ENCODE peak calls at places on chromosomes 11 and 22, in six cellular contexts. T is mesendoderm, Q is mesenchymal stem cell, J is neuronal stem cell, C is H1, X is H9. K is an unnamed sample.

GRCh38 chr11:8794126-8794525 is 111.5 kb downstream of the RPL27A start:
- DNase-seq in T (no peak), Q (no peak), J (no peak), C (no peak), X (no peak), K (no peak)

GRCh38 chr22:24986816-24987215 is 34.3 kb downstream of the KIAA1671 start:
- DNase-seq in T (no peak), Q (no peak), J (no peak), C (no peak), X (no peak), K (no peak)

GRCh38 chr11:72643547-72643946 is 30.7 kb downstream of the PDE2A start:
- DNase-seq in T (no peak), Q (peak; percentile 14), J (no peak), C (no peak), X (no peak), K (no peak)

GRCh38 chr11:34647131-34647530 is 26.2 kb downstream of the EHF start:
- DNase-seq in T (no peak), Q (peak; percentile 32), J (no peak), C (no peak), X (no peak), K (peak; percentile 34)

GRCh38 chr22:45105281-45105700 is 58.4 kb upstream of the NUP50 start:
- DNase-seq in T (no peak), Q (peak; percentile 99), J (no peak), C (no peak), X (no peak), K (peak; percentile 97)

GRCh38 chr22:41915035-41915782 is at the start of gene SHISA8:
- DNase-seq in T (peak; percentile 49), Q (peak; percentile 54), J (no peak), C (no peak), X (no peak), K (peak; percentile 7)

GRCh38 chr11:130691581-130691980 is 224.7 kb downstream of the SNX19 start:
- DNase-seq in T (no peak), Q (no peak), J (no peak), C (no peak), X (no peak), K (no peak)

GRCh38 chr22:29121124-29121523 is 48.3 kb downstream of the KREMEN1 start:
- DNase-seq in T (no peak), Q (no peak), J (no peak), C (no peak), X (no peak), K (no peak)

GRCh38 chr22:27719535-27720227 is 81.9 kb downstream of the MN1 start:
- DNase-seq in T (peak; percentile 78), Q (peak; percentile 29), J (no peak), C (no peak), X (peak; percentile 72), K (peak; percentile 16)

GRCh38 chr22:36587289-36588154 is 58.6 kb upstream of the EIF3D start:
- DNase-seq in T (no peak), Q (no peak), J (no peak), C (no peak), X (no peak), K (peak; percentile 67)

GRCh38 chr22:44585559-44586121 is 87.6 kb upstream of the RTL6 start:
- DNase-seq in T (no peak), Q (no peak), J (no peak), C (no peak), X (no peak), K (no peak)

GRCh38 chr11:47616726-47617416 is 22.7 kb upstream of the C1QTNF4 start:
- DNase-seq in T (peak; percentile 75), Q (peak; percentile 85), J (no peak), C (no peak), X (peak; percentile 45), K (peak; percentile 85)

GRCh38 chr11:66012946-66013761 is 1.3 kb downstream of the CST6 start:
- DNase-seq in T (no peak), Q (no peak), J (no peak), C (no peak), X (no peak), K (no peak)

GRCh38 chr11:2769779-2770555 is 70.2 kb upstream of the KCNQ1OT1 start:
- DNase-seq in T (no peak), Q (no peak), J (no peak), C (no peak), X (no peak), K (no peak)

GRCh38 chr22:23180893-23181762 is 819 bp downstream of the BCR start:
- DNase-seq in T (peak; percentile 55), Q (no peak), J (no peak), C (no peak), X (no peak), K (no peak)

GRCh38 chr22:23180301-23180892 is at the start of gene BCR:
- DNase-seq in T (peak; percentile 70), Q (peak; percentile 66), J (no peak), C (no peak), X (no peak), K (peak; percentile 65)

GRCh38 chr22:23181763-23182288 is 1.5 kb downstream of the BCR start:
- DNase-seq in T (peak; percentile 28), Q (no peak), J (no peak), C (no peak), X (no peak), K (no peak)

GRCh38 chr22:23178512-23179254 is 1.6 kb upstream of the BCR start:
- DNase-seq in T (peak; percentile 70), Q (peak; percentile 58), J (no peak), C (peak; percentile 39), X (peak; percentile 79), K (peak; percentile 38)

DNA sequence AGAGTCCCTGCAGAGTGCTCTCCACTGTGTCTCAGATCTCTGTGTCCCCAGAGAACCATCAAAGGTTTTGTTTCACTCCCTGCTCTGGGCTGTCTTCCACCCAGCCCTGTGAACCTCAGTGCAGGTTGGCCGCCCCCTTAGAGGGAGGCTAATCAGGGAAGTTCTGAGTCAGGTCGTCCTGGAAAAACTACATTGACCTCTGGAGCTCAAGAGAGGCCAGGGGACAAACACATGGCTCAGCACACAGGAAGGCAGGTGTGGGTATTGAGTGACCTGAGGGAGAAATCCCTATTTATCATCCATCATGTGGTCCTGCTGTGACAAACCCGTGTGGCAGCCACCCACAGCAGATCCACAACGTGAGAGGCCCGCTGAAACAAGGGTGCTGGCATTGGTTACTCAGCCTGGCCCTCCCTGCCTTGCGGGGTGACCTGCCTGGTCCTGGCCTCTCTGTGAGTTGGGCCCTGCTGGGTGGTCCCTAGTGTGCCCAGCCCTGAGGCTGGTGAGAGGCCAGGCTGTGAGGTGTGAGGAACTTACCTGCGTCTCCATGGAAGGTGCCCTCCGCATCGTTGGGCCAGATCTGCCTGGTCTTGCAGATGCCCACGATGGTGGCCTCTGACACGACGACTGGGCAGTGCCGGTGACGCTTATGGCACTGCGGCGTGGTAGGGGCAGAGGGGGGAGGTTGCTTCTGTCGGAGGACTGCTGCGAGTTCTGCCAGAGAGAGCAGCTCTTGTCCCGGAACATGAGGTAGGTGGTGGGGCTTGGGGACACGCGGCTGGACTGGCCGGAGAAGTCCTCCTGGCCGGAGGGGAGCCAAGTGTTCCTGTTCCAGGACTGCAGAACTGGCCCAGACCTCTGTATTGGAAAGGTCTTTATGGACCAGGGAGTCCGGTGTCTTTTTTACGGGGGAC is 671 bp upstream of the BCR start:
- DNase-seq in T (peak; percentile 26), Q (no peak), J (no peak), C (no peak), X (no peak), K (no peak)
- H3K27ac ChIP-seq in T (no peak overlapping the region), Q (no peak overlapping the region), J (no peak overlapping the region), C (no peak overlapping the region), X (no peak overlapping the region), K (peak overlapping the region; percentile 68)

GRCh38 chr11:59758638-59759037 is 3.5 kb downstream of the STX3 start:
- DNase-seq in T (no peak), Q (no peak), J (no peak), C (no peak), X (no peak), K (no peak)

GRCh38 chr11:59754859-59755700 is at the start of gene STX3:
- DNase-seq in T (peak; percentile 90), Q (peak; percentile 86), J (peak; percentile 71), C (no peak), X (peak; percentile 80), K (peak; percentile 35)

GRCh38 chr11:59755701-59756495 is 722 bp downstream of the STX3 start:
- DNase-seq in T (peak; percentile 90), Q (peak; percentile 85), J (peak; percentile 51), C (no peak), X (peak; percentile 71), K (peak; percentile 63)

GRCh38 chr11:59756496-59756840 is 1.3 kb downstream of the STX3 start:
- DNase-seq in T (no peak), Q (no peak), J (no peak), C (no peak), X (no peak), K (no peak)

GRCh38 chr11:59756845-59757244 is 1.7 kb downstream of the STX3 start:
- DNase-seq in T (peak; percentile 62), Q (peak; percentile 37), J (no peak), C (no peak), X (peak; percentile 38), K (peak; percentile 15)
- H2BK5ac ChIP-seq in T (no peak overlapping the region), Q (no peak overlapping the region), J (no peak overlapping the region), C (no peak overlapping the region), X (no peak overlapping the region), K (no peak overlapping the region)

GRCh38 chr11:16603245-16603644 is 135.2 kb upstream of the C11orf58 start:
- DNase-seq in T (peak; percentile 50), Q (peak; percentile 18), J (no peak), C (no peak), X (peak; percentile 31), K (no peak)
- H3K27ac ChIP-seq in T (no peak overlapping the region), Q (no peak overlapping the region), J (no peak overlapping the region), C (no peak overlapping the region), X (no peak overlapping the region), K (peak overlapping the region; percentile 8)

GRCh38 chr11:78973833-78974232 is 399.2 kb upstream of the NARS2 start:
- DNase-seq in T (no peak), Q (no peak), J (no peak), C (no peak), X (peak; percentile 44), K (no peak)
- H2BK5ac ChIP-seq in T (no peak overlapping the region), Q (no peak overlapping the region), J (no peak overlapping the region), C (no peak overlapping the region), X (no peak overlapping the region), K (no peak overlapping the region)

GRCh38 chr11:119433369-119433749 is 10.4 kb upstream of the THY1 start:
- DNase-seq in T (peak; percentile 29), Q (peak; percentile 23), J (no peak), C (no peak), X (no peak), K (peak; percentile 77)
- H3K27ac ChIP-seq in T (no peak overlapping the region), Q (no peak overlapping the region), J (no peak overlapping the region), C (no peak overlapping the region), X (no peak overlapping the region), K (peak overlapping the region; percentile 71)